ENCODE peak calls at places on chromosomes 11 and 22, in six cellular contexts. One of them, this sample, is unnamed.

GRCh38 chr22:41286639-41287091 is 678 bp upstream of the RANGAP1 start:
- DNase-seq in tibial nerve: peak
- DNase-seq in uterus: no peak
- DNase-seq in A549: peak
- DNase-seq in IMR-90: peak
- DNase-seq in body of pancreas: no peak
- DNase-seq in this sample: no peak

GRCh38 chr11:10866893-10867331 is 9.1 kb upstream of the ZBED5 start:
- DNase-seq in tibial nerve: no peak
- DNase-seq in uterus: no peak
- DNase-seq in A549: no peak
- DNase-seq in IMR-90: peak
- DNase-seq in body of pancreas: no peak
- DNase-seq in this sample: no peak

GRCh38 chr22:45997077-45997774 is 20.3 kb upstream of the WNT7B start:
- DNase-seq in tibial nerve: peak
- DNase-seq in uterus: peak
- DNase-seq in A549: no peak
- DNase-seq in IMR-90: peak
- DNase-seq in body of pancreas: peak
- DNase-seq in this sample: peak

GRCh38 chr11:133814588-133814987 is 30.7 kb downstream of the SPATA19 start:
- DNase-seq in tibial nerve: no peak
- DNase-seq in uterus: no peak
- DNase-seq in A549: no peak
- DNase-seq in IMR-90: no peak
- DNase-seq in body of pancreas: no peak
- DNase-seq in this sample: no peak

GRCh38 chr11:200224-201003 is 6.8 kb downstream of the BET1L start:
- DNase-seq in tibial nerve: no peak
- DNase-seq in uterus: no peak
- DNase-seq in A549: no peak
- DNase-seq in IMR-90: no peak
- DNase-seq in body of pancreas: no peak
- DNase-seq in this sample: no peak

GRCh38 chr11:120482149-120482548 is 29.4 kb upstream of the GRIK4 start:
- DNase-seq in tibial nerve: no peak
- DNase-seq in uterus: no peak
- DNase-seq in A549: peak
- DNase-seq in IMR-90: peak
- DNase-seq in body of pancreas: peak
- DNase-seq in this sample: no peak

GRCh38 chr22:48554893-48555552 is 1272.7 kb downstream of the BRD1 start:
- DNase-seq in tibial nerve: no peak
- DNase-seq in uterus: no peak
- DNase-seq in A549: no peak
- DNase-seq in IMR-90: no peak
- DNase-seq in body of pancreas: no peak
- DNase-seq in this sample: no peak

GRCh38 chr22:41339823-41340222 is 38.5 kb downstream of the ZC3H7B start:
- DNase-seq in tibial nerve: no peak
- DNase-seq in uterus: no peak
- DNase-seq in A549: no peak
- DNase-seq in IMR-90: no peak
- DNase-seq in body of pancreas: no peak
- DNase-seq in this sample: no peak

GRCh38 chr11:22640862-22641261 is 15.2 kb upstream of the FANCF start:
- DNase-seq in tibial nerve: no peak
- DNase-seq in uterus: no peak
- DNase-seq in A549: no peak
- DNase-seq in IMR-90: no peak
- DNase-seq in body of pancreas: no peak
- DNase-seq in this sample: no peak

GRCh38 chr11:20161230-20161918 is 1.1 kb upstream of the DBX1 start:
- DNase-seq in tibial nerve: no peak
- DNase-seq in uterus: no peak
- DNase-seq in A549: no peak
- DNase-seq in IMR-90: no peak
- DNase-seq in body of pancreas: no peak
- DNase-seq in this sample: no peak

GRCh38 chr11:131136476-131136875 is 220.2 kb upstream of the SNX19 start:
- DNase-seq in tibial nerve: no peak
- DNase-seq in uterus: no peak
- DNase-seq in A549: no peak
- DNase-seq in IMR-90: peak
- DNase-seq in body of pancreas: no peak
- DNase-seq in this sample: no peak

DNA sequence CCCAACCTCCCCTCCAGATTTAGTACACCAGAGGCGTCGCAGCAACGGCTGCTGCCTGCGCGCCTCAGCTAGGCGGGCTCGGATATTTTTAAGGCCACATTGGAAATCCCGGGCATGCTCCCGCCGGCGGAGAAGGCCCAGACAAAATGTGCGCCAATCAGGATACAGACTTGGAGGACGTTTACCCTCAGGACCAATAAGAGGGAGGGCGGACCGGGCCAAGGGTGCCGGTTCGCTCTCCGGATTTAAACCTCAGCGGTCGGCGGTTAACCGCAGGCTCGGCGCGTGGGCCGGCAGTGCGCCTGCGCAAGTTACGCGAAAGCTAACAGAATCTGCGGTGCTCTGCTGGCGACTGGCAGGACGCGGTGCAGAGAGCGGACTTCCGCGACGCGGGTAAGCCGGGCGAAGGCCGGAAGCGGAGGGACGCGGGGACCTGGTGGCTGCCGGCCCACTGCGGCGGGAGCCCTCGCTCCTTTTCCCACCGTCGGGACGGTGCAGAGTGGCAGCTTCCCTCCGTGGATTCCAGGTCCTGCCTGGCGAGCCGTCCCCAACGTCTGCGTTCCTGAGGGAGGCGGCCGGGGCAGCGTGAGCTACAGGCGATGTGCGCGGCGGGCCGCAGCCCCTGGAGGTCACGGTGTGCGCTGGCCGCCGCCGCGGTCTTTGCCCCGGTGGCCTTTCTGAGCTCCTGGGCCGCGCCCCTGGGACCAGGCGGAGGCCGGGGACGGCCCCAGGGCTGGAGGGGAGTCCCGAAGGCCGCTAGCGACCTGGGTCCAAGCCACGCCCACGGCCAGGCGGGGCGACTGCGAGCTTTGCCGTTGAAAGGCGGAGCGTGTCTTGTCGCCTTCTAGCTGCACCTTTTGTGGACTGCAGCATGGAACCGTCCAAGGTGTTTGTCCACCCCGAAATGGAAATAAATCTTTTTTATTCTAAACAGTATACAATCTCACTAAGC is at the start of gene HYLS1:
- DNase-seq in tibial nerve: peak
- DNase-seq in uterus: peak
- DNase-seq in A549: peak
- DNase-seq in IMR-90: peak
- DNase-seq in body of pancreas: peak
- DNase-seq in this sample: peak
- TF ChIP-seq POLR2A in tibial nerve: peak
- TF ChIP-seq POLR2A in uterus: peak
- TF ChIP-seq POLR2A in A549: peak
- TF ChIP-seq POLR2A in IMR-90: peak
- TF ChIP-seq POLR2A in body of pancreas: peak
- TF ChIP-seq POLR2A in this sample: peak

DNA sequence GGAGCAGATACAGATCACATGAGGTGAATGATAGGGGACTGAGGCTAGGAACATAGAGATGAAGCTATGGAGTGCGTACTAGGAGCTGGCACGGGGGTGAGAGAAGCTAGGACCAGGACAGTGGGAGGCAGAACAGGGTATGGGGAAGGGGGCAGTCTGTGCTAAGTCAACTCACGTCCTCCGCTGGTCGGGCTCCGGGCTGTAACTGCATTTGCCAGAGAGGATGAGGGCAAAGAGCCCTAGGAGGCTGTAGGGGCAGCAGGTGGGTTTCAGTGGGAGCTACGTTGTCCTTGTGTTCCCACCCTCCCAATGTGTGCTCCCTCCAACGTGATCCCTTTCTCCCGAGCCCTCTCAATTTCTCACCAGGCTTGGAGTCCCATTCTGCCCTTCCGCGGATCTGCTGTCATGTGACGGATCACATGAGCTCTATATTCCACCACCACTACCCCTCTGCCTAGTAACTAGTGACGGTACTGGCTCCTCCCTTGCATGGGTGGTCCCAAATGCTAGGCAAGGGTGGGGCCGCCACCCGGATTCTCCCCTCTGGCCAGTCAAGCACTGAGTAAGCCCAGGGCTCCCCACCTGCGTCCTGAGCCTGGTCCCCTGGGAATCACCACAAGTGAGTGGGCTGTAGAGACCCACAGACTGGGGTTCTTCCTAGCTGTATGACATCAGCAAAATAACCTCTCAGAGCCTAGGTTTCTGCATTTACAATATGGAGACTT is at the start of gene TPP1:
- DNase-seq in tibial nerve: peak
- DNase-seq in uterus: peak
- DNase-seq in A549: peak
- DNase-seq in IMR-90: peak
- DNase-seq in body of pancreas: peak
- DNase-seq in this sample: peak
- TF ChIP-seq POLR2A in tibial nerve: peak
- TF ChIP-seq POLR2A in uterus: peak
- TF ChIP-seq POLR2A in A549: peak
- TF ChIP-seq POLR2A in IMR-90: peak
- TF ChIP-seq POLR2A in body of pancreas: peak
- TF ChIP-seq POLR2A in this sample: peak

GRCh38 chr22:25148149-25148691 is 51.4 kb upstream of the CRYBB3 start:
- DNase-seq in tibial nerve: no peak
- DNase-seq in uterus: peak
- DNase-seq in A549: no peak
- DNase-seq in IMR-90: no peak
- DNase-seq in body of pancreas: peak
- DNase-seq in this sample: no peak
- TF ChIP-seq POLR2A in tibial nerve: no peak
- TF ChIP-seq POLR2A in uterus: no peak
- TF ChIP-seq POLR2A in A549: no peak
- TF ChIP-seq POLR2A in IMR-90: no peak
- TF ChIP-seq POLR2A in body of pancreas: no peak
- TF ChIP-seq POLR2A in this sample: no peak

DNA sequence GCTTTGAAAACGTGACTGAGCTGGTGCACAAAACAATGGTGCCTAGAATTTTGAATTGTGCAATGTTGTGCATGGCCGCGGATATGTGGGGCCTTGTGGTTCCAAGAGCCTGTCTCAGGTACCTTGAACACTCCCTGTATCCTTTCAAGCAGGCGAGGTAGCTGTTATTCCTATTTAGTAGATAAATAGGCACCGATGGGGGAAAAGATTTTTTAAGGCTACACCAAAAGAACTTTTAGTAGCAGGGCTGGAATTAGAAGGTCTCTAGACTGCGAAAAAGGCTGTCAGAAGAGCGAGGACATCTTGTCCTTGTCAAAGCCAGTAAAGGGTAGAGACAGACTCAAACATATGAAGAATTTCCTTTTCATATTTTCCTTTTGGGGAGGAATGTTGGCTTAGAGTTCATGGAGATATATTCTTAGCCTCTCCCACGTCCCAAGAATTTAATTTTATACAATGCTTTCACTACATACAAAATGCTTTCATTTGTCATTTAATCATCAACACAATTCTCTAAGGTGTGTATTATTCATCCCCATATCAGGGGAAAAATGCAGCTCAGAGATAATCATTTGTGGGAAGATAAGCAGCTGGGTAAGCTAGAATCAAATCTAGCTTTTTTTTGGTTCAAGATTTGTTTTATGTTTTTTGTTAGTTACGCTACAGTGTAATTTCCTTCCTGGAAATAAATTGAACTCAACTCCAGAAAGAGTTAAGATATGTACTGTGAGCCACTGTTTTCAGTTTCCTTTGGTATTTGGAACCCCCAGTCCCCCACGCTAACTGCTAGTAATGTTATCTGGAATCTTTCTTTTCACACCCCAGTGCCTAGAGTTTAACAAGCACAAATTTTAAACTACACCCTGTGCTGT is 1.7 kb upstream of the HSPA8 start:
- DNase-seq in tibial nerve: peak
- DNase-seq in uterus: peak
- DNase-seq in A549: peak
- DNase-seq in IMR-90: peak
- DNase-seq in body of pancreas: peak
- DNase-seq in this sample: no peak
- TF ChIP-seq POLR2A in tibial nerve: no peak
- TF ChIP-seq POLR2A in uterus: no peak
- TF ChIP-seq POLR2A in A549: no peak
- TF ChIP-seq POLR2A in IMR-90: no peak
- TF ChIP-seq POLR2A in body of pancreas: no peak
- TF ChIP-seq POLR2A in this sample: no peak

GRCh38 chr22:37892566-37893338 is 13.3 kb upstream of the MICALL1 start:
- DNase-seq in tibial nerve: peak
- DNase-seq in uterus: peak
- DNase-seq in A549: no peak
- DNase-seq in IMR-90: no peak
- DNase-seq in body of pancreas: peak
- DNase-seq in this sample: no peak
- TF ChIP-seq POLR2A in tibial nerve: no peak
- TF ChIP-seq POLR2A in uterus: no peak
- TF ChIP-seq POLR2A in A549: no peak
- TF ChIP-seq POLR2A in IMR-90: no peak
- TF ChIP-seq POLR2A in body of pancreas: no peak
- TF ChIP-seq POLR2A in this sample: peak

GRCh38 chr11:61860054-61860903 is 31.1 kb downstream of the FADS3 start:
- DNase-seq in tibial nerve: no peak
- DNase-seq in uterus: peak
- DNase-seq in A549: peak
- DNase-seq in IMR-90: no peak
- DNase-seq in body of pancreas: peak
- DNase-seq in this sample: no peak

GRCh38 chr11:61861634-61862033 is 29.7 kb downstream of the FADS3 start:
- DNase-seq in tibial nerve: no peak
- DNase-seq in uterus: no peak
- DNase-seq in A549: no peak
- DNase-seq in IMR-90: no peak
- DNase-seq in body of pancreas: no peak
- DNase-seq in this sample: no peak

GRCh38 chr11:61863548-61864081 is 27.7 kb downstream of the FADS3 start:
- DNase-seq in tibial nerve: no peak
- DNase-seq in uterus: no peak
- DNase-seq in A549: no peak
- DNase-seq in IMR-90: no peak
- DNase-seq in body of pancreas: no peak
- DNase-seq in this sample: no peak

GRCh38 chr11:61864814-61865775 is 26.2 kb downstream of the FADS3 start:
- DNase-seq in tibial nerve: no peak
- DNase-seq in uterus: no peak
- DNase-seq in A549: no peak
- DNase-seq in IMR-90: no peak
- DNase-seq in body of pancreas: no peak
- DNase-seq in this sample: no peak

GRCh38 chr11:61862714-61863547 is 28.4 kb downstream of the FADS3 start:
- DNase-seq in tibial nerve: no peak
- DNase-seq in uterus: no peak
- DNase-seq in A549: no peak
- DNase-seq in IMR-90: no peak
- DNase-seq in body of pancreas: no peak
- DNase-seq in this sample: no peak
- TF ChIP-seq POLR2A in tibial nerve: no peak
- TF ChIP-seq POLR2A in uterus: no peak
- TF ChIP-seq POLR2A in A549: no peak
- TF ChIP-seq POLR2A in IMR-90: no peak
- TF ChIP-seq POLR2A in body of pancreas: no peak
- TF ChIP-seq POLR2A in this sample: no peak